ENCODE peak calls at places on chromosomes 7 and 10, in four cellular contexts. Z, G, Q and W are unnamed samples.

GRCh38 chr10:47165711-47166404 is 134.1 kb upstream of the GDF10 start:
- DNase-seq in Z (no peak), G (peak), Q (no peak), W (no peak)

GRCh38 chr10:33212061-33212748 is 122.3 kb downstream of the NRP1 start:
- DNase-seq in Z (no peak), G (no peak), Q (no peak), W (no peak)

GRCh38 chr7:75979361-75980125 is 14.9 kb downstream of the TMEM120A start:
- DNase-seq in Z (no peak), G (no peak), Q (no peak), W (no peak)

GRCh38 chr7:47145982-47146381 is 435.9 kb downstream of the TNS3 start:
- DNase-seq in Z (no peak), G (no peak), Q (no peak), W (no peak)

GRCh38 chr10:67788028-67788886 is 49.7 kb downstream of the DNAJC12 start:
- DNase-seq in Z (peak), G (peak), Q (peak), W (peak)

GRCh38 chr7:140342732-140343514 is 55.4 kb downstream of the SLC37A3 start:
- DNase-seq in Z (peak), G (peak), Q (peak), W (peak)

GRCh38 chr7:7178906-7179305 is 3.4 kb upstream of the C1GALT1 start:
- DNase-seq in Z (no peak), G (no peak), Q (no peak), W (no peak)

GRCh38 chr10:77889277-77889903 is 37.2 kb downstream of the DLG5 start:
- DNase-seq in Z (peak), G (peak), Q (peak), W (peak)

GRCh38 chr10:128028508-128029279 is 97.5 kb downstream of the MKI67 start:
- DNase-seq in Z (no peak), G (no peak), Q (no peak), W (no peak)

GRCh38 chr7:88116395-88116794 is 103.4 kb downstream of the SRI start:
- DNase-seq in Z (no peak), G (no peak), Q (no peak), W (no peak)

GRCh38 chr7:45978010-45978681 is 57.1 kb upstream of the IGFBP3 start:
- DNase-seq in Z (peak), G (no peak), Q (peak), W (peak)

GRCh38 chr10:124728830-124729661 is 15.1 kb downstream of the FAM53B start:
- DNase-seq in Z (no peak), G (no peak), Q (no peak), W (peak)

GRCh38 chr10:101923212-101923611 is 79.6 kb upstream of the KCNIP2 start:
- DNase-seq in Z (no peak), G (no peak), Q (no peak), W (no peak)

GRCh38 chr10:102476466-102477141 is 25.3 kb upstream of the C10orf95 start:
- DNase-seq in Z (no peak), G (no peak), Q (no peak), W (no peak)

GRCh38 chr7:25187932-25188331 is 40.4 kb downstream of the NPVF start:
- DNase-seq in Z (no peak), G (no peak), Q (peak), W (peak)

GRCh38 chr10:102919237-102919959 is 1.3 kb downstream of the CNNM2 start:
- DNase-seq in Z (no peak), G (peak), Q (peak), W (peak)

GRCh38 chr7:98735801-98736200 is 118.7 kb downstream of the NPTX2 start:
- DNase-seq in Z (no peak), G (no peak), Q (no peak), W (no peak)

GRCh38 chr7:129836983-129837382 is 115.8 kb downstream of the UBE2H start:
- DNase-seq in Z (no peak), G (no peak), Q (no peak), W (no peak)

GRCh38 chr7:27602766-27603165 is 59.9 kb downstream of the HIBADH start:
- DNase-seq in Z (no peak), G (no peak), Q (peak), W (peak)

GRCh38 chr10:92241158-92241500 is 49.7 kb downstream of the CPEB3 start:
- DNase-seq in Z (no peak), G (no peak), Q (peak), W (peak)

GRCh38 chr7:87082675-87083074 is 23.2 kb upstream of the ELAPOR2 start:
- DNase-seq in Z (no peak), G (no peak), Q (no peak), W (no peak)

GRCh38 chr7:105323366-105323765 is 65.4 kb downstream of the SRPK2 start:
- DNase-seq in Z (no peak), G (no peak), Q (no peak), W (no peak)

GRCh38 chr10:126902157-126902556 is 3.1 kb upstream of the DOCK1 start:
- DNase-seq in Z (peak), G (no peak), Q (no peak), W (peak)